ENCODE peak calls at places on chromosomes 6 and 20, in eight cellular contexts. One of them, this sample, is unnamed.

GRCh38 chr6:42453649-42454427 is 2.1 kb upstream of the TRERF1 start:
- DNase-seq in myocyte: peak; percentile 50
- DNase-seq in stimulated activated CD4-positive, alpha-beta T cell treated with anti-CD3 and anti-CD28 coated beads, TNF-alpha, amount 100 ng/mL, for 4 hours: no peak
- DNase-seq in iris pigment epithelial cell: peak; percentile 47
- DNase-seq in DMS153: peak; percentile 45
- DNase-seq in KG1: no peak
- DNase-seq in GM12865: peak; percentile 44
- DNase-seq in mesenchymal stem cell: peak; percentile 72
- DNase-seq in this sample: no peak

GRCh38 chr6:21426841-21427490 is 166.6 kb upstream of the SOX4 start:
- DNase-seq in stimulated activated CD4-positive, alpha-beta T cell treated with anti-CD3 and anti-CD28 coated beads, TNF-alpha, amount 100 ng/mL, for 4 hours: no peak
- DNase-seq in GM12865: no peak
- DNase-seq in KG1: no peak
- DNase-seq in myocyte: peak; percentile 42
- DNase-seq in mesenchymal stem cell: peak; percentile 8
- DNase-seq in iris pigment epithelial cell: peak; percentile 17
- DNase-seq in DMS153: no peak
- DNase-seq in this sample: no peak

GRCh38 chr6:2129076-2129695 is 116.2 kb downstream of the GMDS start:
- DNase-seq in myocyte: no peak
- DNase-seq in KG1: no peak
- DNase-seq in mesenchymal stem cell: no peak
- DNase-seq in stimulated activated CD4-positive, alpha-beta T cell treated with anti-CD3 and anti-CD28 coated beads, TNF-alpha, amount 100 ng/mL, for 4 hours: no peak
- DNase-seq in iris pigment epithelial cell: no peak
- DNase-seq in DMS153: no peak
- DNase-seq in GM12865: peak; percentile 83
- DNase-seq in this sample: no peak

GRCh38 chr6:145823322-145823944 is 8.8 kb upstream of the FBXO30 start:
- DNase-seq in GM12865: no peak
- DNase-seq in stimulated activated CD4-positive, alpha-beta T cell treated with anti-CD3 and anti-CD28 coated beads, TNF-alpha, amount 100 ng/mL, for 4 hours: no peak
- DNase-seq in myocyte: no peak
- DNase-seq in mesenchymal stem cell: peak; percentile 34
- DNase-seq in DMS153: no peak
- DNase-seq in iris pigment epithelial cell: no peak
- DNase-seq in KG1: no peak
- DNase-seq in this sample: no peak

GRCh38 chr6:159163901-159164370 is 5.3 kb upstream of the FNDC1 start:
- DNase-seq in GM12865: no peak
- DNase-seq in stimulated activated CD4-positive, alpha-beta T cell treated with anti-CD3 and anti-CD28 coated beads, TNF-alpha, amount 100 ng/mL, for 4 hours: no peak
- DNase-seq in iris pigment epithelial cell: peak; percentile 83
- DNase-seq in DMS153: no peak
- DNase-seq in myocyte: peak; percentile 40
- DNase-seq in mesenchymal stem cell: no peak
- DNase-seq in KG1: no peak
- DNase-seq in this sample: no peak

GRCh38 chr20:41697861-41698559 is 79.8 kb upstream of the CHD6 start:
- DNase-seq in mesenchymal stem cell: peak; percentile 42
- DNase-seq in iris pigment epithelial cell: peak; percentile 47
- DNase-seq in stimulated activated CD4-positive, alpha-beta T cell treated with anti-CD3 and anti-CD28 coated beads, TNF-alpha, amount 100 ng/mL, for 4 hours: no peak
- DNase-seq in DMS153: no peak
- DNase-seq in myocyte: peak; percentile 38
- DNase-seq in KG1: peak; percentile 19
- DNase-seq in GM12865: peak; percentile 36
- DNase-seq in this sample: peak; percentile 42

GRCh38 chr6:149459761-149460160 is 25.1 kb downstream of the ZC3H12D start:
- DNase-seq in mesenchymal stem cell: peak; percentile 43
- DNase-seq in stimulated activated CD4-positive, alpha-beta T cell treated with anti-CD3 and anti-CD28 coated beads, TNF-alpha, amount 100 ng/mL, for 4 hours: no peak
- DNase-seq in myocyte: no peak
- DNase-seq in iris pigment epithelial cell: no peak
- DNase-seq in GM12865: no peak
- DNase-seq in DMS153: no peak
- DNase-seq in KG1: no peak
- DNase-seq in this sample: no peak

GRCh38 chr20:58840816-58841538 is 9.7 kb downstream of the GNAS-AS1 start:
- DNase-seq in GM12865: no peak
- DNase-seq in DMS153: no peak
- DNase-seq in KG1: no peak
- DNase-seq in myocyte: no peak
- DNase-seq in stimulated activated CD4-positive, alpha-beta T cell treated with anti-CD3 and anti-CD28 coated beads, TNF-alpha, amount 100 ng/mL, for 4 hours: no peak
- DNase-seq in mesenchymal stem cell: no peak
- DNase-seq in iris pigment epithelial cell: no peak
- DNase-seq in this sample: no peak

GRCh38 chr20:38723982-38724602 is at the start of gene SLC32A1:
- DNase-seq in DMS153: no peak
- DNase-seq in KG1: no peak
- DNase-seq in GM12865: no peak
- DNase-seq in mesenchymal stem cell: no peak
- DNase-seq in stimulated activated CD4-positive, alpha-beta T cell treated with anti-CD3 and anti-CD28 coated beads, TNF-alpha, amount 100 ng/mL, for 4 hours: no peak
- DNase-seq in myocyte: no peak
- DNase-seq in iris pigment epithelial cell: no peak
- DNase-seq in this sample: no peak

GRCh38 chr20:52731086-52731485 is 241.1 kb upstream of the TSHZ2 start:
- DNase-seq in DMS153: peak; percentile 7
- DNase-seq in myocyte: no peak
- DNase-seq in GM12865: no peak
- DNase-seq in iris pigment epithelial cell: no peak
- DNase-seq in mesenchymal stem cell: no peak
- DNase-seq in KG1: no peak
- DNase-seq in stimulated activated CD4-positive, alpha-beta T cell treated with anti-CD3 and anti-CD28 coated beads, TNF-alpha, amount 100 ng/mL, for 4 hours: no peak
- DNase-seq in this sample: no peak

GRCh38 chr6:167139761-167140160 is 16.9 kb downstream of the CCR6 start:
- DNase-seq in DMS153: no peak
- DNase-seq in iris pigment epithelial cell: no peak
- DNase-seq in myocyte: no peak
- DNase-seq in GM12865: no peak
- DNase-seq in mesenchymal stem cell: no peak
- DNase-seq in KG1: no peak
- DNase-seq in stimulated activated CD4-positive, alpha-beta T cell treated with anti-CD3 and anti-CD28 coated beads, TNF-alpha, amount 100 ng/mL, for 4 hours: no peak
- DNase-seq in this sample: no peak

GRCh38 chr6:81818778-81819491 is 66.5 kb upstream of the TENT5A start:
- DNase-seq in GM12865: peak; percentile 55
- DNase-seq in mesenchymal stem cell: no peak
- DNase-seq in KG1: no peak
- DNase-seq in iris pigment epithelial cell: peak; percentile 8
- DNase-seq in DMS153: no peak
- DNase-seq in stimulated activated CD4-positive, alpha-beta T cell treated with anti-CD3 and anti-CD28 coated beads, TNF-alpha, amount 100 ng/mL, for 4 hours: no peak
- DNase-seq in myocyte: no peak
- DNase-seq in this sample: no peak

GRCh38 chr6:71194730-71195129 is 93.9 kb upstream of the OGFRL1 start:
- DNase-seq in iris pigment epithelial cell: peak; percentile 85
- DNase-seq in KG1: no peak
- DNase-seq in mesenchymal stem cell: peak; percentile 48
- DNase-seq in myocyte: peak; percentile 55
- DNase-seq in GM12865: no peak
- DNase-seq in DMS153: no peak
- DNase-seq in stimulated activated CD4-positive, alpha-beta T cell treated with anti-CD3 and anti-CD28 coated beads, TNF-alpha, amount 100 ng/mL, for 4 hours: no peak
- DNase-seq in this sample: no peak

GRCh38 chr20:31605031-31605901 is at the start of gene ID1:
- DNase-seq in iris pigment epithelial cell: peak; percentile 96
- DNase-seq in mesenchymal stem cell: peak; percentile 100
- DNase-seq in DMS153: peak; percentile 93
- DNase-seq in myocyte: peak; percentile 95
- DNase-seq in GM12865: peak; percentile 90
- DNase-seq in KG1: peak; percentile 78
- DNase-seq in stimulated activated CD4-positive, alpha-beta T cell treated with anti-CD3 and anti-CD28 coated beads, TNF-alpha, amount 100 ng/mL, for 4 hours: peak; percentile 87
- DNase-seq in this sample: peak; percentile 95

GRCh38 chr20:8534368-8534767 is 402.3 kb downstream of the PLCB1 start:
- DNase-seq in iris pigment epithelial cell: no peak
- DNase-seq in DMS153: no peak
- DNase-seq in mesenchymal stem cell: no peak
- DNase-seq in myocyte: no peak
- DNase-seq in KG1: no peak
- DNase-seq in GM12865: no peak
- DNase-seq in stimulated activated CD4-positive, alpha-beta T cell treated with anti-CD3 and anti-CD28 coated beads, TNF-alpha, amount 100 ng/mL, for 4 hours: no peak
- DNase-seq in this sample: no peak

GRCh38 chr6:30614843-30615218 is 2.2 kb downstream of the PPP1R10 start:
- DNase-seq in stimulated activated CD4-positive, alpha-beta T cell treated with anti-CD3 and anti-CD28 coated beads, TNF-alpha, amount 100 ng/mL, for 4 hours: peak; percentile 67
- DNase-seq in mesenchymal stem cell: peak; percentile 98
- DNase-seq in DMS153: peak; percentile 95
- DNase-seq in iris pigment epithelial cell: peak; percentile 98
- DNase-seq in GM12865: peak; percentile 98
- DNase-seq in myocyte: peak; percentile 98
- DNase-seq in KG1: peak; percentile 94
- DNase-seq in this sample: peak; percentile 74

GRCh38 chr20:50859161-50859560 is 64.3 kb downstream of the BCAS4 start:
- DNase-seq in myocyte: no peak
- DNase-seq in GM12865: no peak
- DNase-seq in iris pigment epithelial cell: no peak
- DNase-seq in stimulated activated CD4-positive, alpha-beta T cell treated with anti-CD3 and anti-CD28 coated beads, TNF-alpha, amount 100 ng/mL, for 4 hours: no peak
- DNase-seq in mesenchymal stem cell: no peak
- DNase-seq in DMS153: no peak
- DNase-seq in KG1: no peak
- DNase-seq in this sample: no peak

GRCh38 chr6:65984089-65984488 is 277.1 kb upstream of the EYS start:
- DNase-seq in DMS153: no peak
- DNase-seq in myocyte: no peak
- DNase-seq in KG1: no peak
- DNase-seq in stimulated activated CD4-positive, alpha-beta T cell treated with anti-CD3 and anti-CD28 coated beads, TNF-alpha, amount 100 ng/mL, for 4 hours: no peak
- DNase-seq in mesenchymal stem cell: no peak
- DNase-seq in GM12865: no peak
- DNase-seq in iris pigment epithelial cell: no peak
- DNase-seq in this sample: no peak

GRCh38 chr6:10582774-10583508 is 61.8 kb downstream of the GCNT2 start:
- DNase-seq in mesenchymal stem cell: no peak
- DNase-seq in stimulated activated CD4-positive, alpha-beta T cell treated with anti-CD3 and anti-CD28 coated beads, TNF-alpha, amount 100 ng/mL, for 4 hours: no peak
- DNase-seq in DMS153: peak; percentile 87
- DNase-seq in GM12865: no peak
- DNase-seq in myocyte: peak; percentile 31
- DNase-seq in iris pigment epithelial cell: no peak
- DNase-seq in KG1: no peak
- DNase-seq in this sample: peak; percentile 82

GRCh38 chr6:139165324-139165723 is 30.4 kb downstream of the HECA start:
- DNase-seq in iris pigment epithelial cell: no peak
- DNase-seq in GM12865: no peak
- DNase-seq in mesenchymal stem cell: no peak
- DNase-seq in KG1: no peak
- DNase-seq in stimulated activated CD4-positive, alpha-beta T cell treated with anti-CD3 and anti-CD28 coated beads, TNF-alpha, amount 100 ng/mL, for 4 hours: no peak
- DNase-seq in myocyte: no peak
- DNase-seq in DMS153: no peak
- DNase-seq in this sample: no peak

GRCh38 chr6:112061605-112062004 is 7.7 kb downstream of the CCN6 start:
- DNase-seq in KG1: no peak
- DNase-seq in iris pigment epithelial cell: peak; percentile 72
- DNase-seq in mesenchymal stem cell: no peak
- DNase-seq in myocyte: peak; percentile 39
- DNase-seq in DMS153: no peak
- DNase-seq in GM12865: no peak
- DNase-seq in stimulated activated CD4-positive, alpha-beta T cell treated with anti-CD3 and anti-CD28 coated beads, TNF-alpha, amount 100 ng/mL, for 4 hours: no peak
- DNase-seq in this sample: no peak

GRCh38 chr6:158279615-158280014 is 32.6 kb upstream of the TULP4 start:
- DNase-seq in DMS153: no peak
- DNase-seq in iris pigment epithelial cell: no peak
- DNase-seq in KG1: no peak
- DNase-seq in myocyte: peak; percentile 63
- DNase-seq in GM12865: no peak
- DNase-seq in mesenchymal stem cell: no peak
- DNase-seq in stimulated activated CD4-positive, alpha-beta T cell treated with anti-CD3 and anti-CD28 coated beads, TNF-alpha, amount 100 ng/mL, for 4 hours: no peak
- DNase-seq in this sample: no peak

GRCh38 chr6:41191569-41191968 is 9.4 kb downstream of the TREML2 start:
- DNase-seq in GM12865: peak; percentile 61
- DNase-seq in stimulated activated CD4-positive, alpha-beta T cell treated with anti-CD3 and anti-CD28 coated beads, TNF-alpha, amount 100 ng/mL, for 4 hours: no peak
- DNase-seq in mesenchymal stem cell: peak; percentile 14
- DNase-seq in myocyte: peak; percentile 28
- DNase-seq in iris pigment epithelial cell: peak; percentile 35
- DNase-seq in DMS153: no peak
- DNase-seq in KG1: no peak
- DNase-seq in this sample: no peak

GRCh38 chr6:41509596-41509995 is 36.6 kb upstream of the FOXP4 start:
- DNase-seq in GM12865: no peak
- DNase-seq in DMS153: no peak
- DNase-seq in KG1: no peak
- DNase-seq in iris pigment epithelial cell: no peak
- DNase-seq in myocyte: no peak
- DNase-seq in stimulated activated CD4-positive, alpha-beta T cell treated with anti-CD3 and anti-CD28 coated beads, TNF-alpha, amount 100 ng/mL, for 4 hours: no peak
- DNase-seq in mesenchymal stem cell: no peak
- DNase-seq in this sample: no peak

GRCh38 chr6:429515-430121 is 38.1 kb downstream of the IRF4 start:
- DNase-seq in GM12865: no peak
- DNase-seq in KG1: no peak
- DNase-seq in DMS153: no peak
- DNase-seq in myocyte: peak; percentile 32
- DNase-seq in iris pigment epithelial cell: no peak
- DNase-seq in mesenchymal stem cell: no peak
- DNase-seq in stimulated activated CD4-positive, alpha-beta T cell treated with anti-CD3 and anti-CD28 coated beads, TNF-alpha, amount 100 ng/mL, for 4 hours: no peak
- DNase-seq in this sample: no peak

GRCh38 chr20:11158146-11158545 is 484.3 kb upstream of the JAG1 start:
- DNase-seq in KG1: no peak
- DNase-seq in DMS153: no peak
- DNase-seq in stimulated activated CD4-positive, alpha-beta T cell treated with anti-CD3 and anti-CD28 coated beads, TNF-alpha, amount 100 ng/mL, for 4 hours: no peak
- DNase-seq in myocyte: no peak
- DNase-seq in GM12865: no peak
- DNase-seq in mesenchymal stem cell: no peak
- DNase-seq in iris pigment epithelial cell: no peak
- DNase-seq in this sample: no peak

GRCh38 chr6:43070028-43070632 is 6.0 kb upstream of the PTK7 start:
- DNase-seq in mesenchymal stem cell: peak; percentile 72
- DNase-seq in KG1: no peak
- DNase-seq in stimulated activated CD4-positive, alpha-beta T cell treated with anti-CD3 and anti-CD28 coated beads, TNF-alpha, amount 100 ng/mL, for 4 hours: no peak
- DNase-seq in DMS153: peak; percentile 23
- DNase-seq in myocyte: peak; percentile 59
- DNase-seq in GM12865: peak; percentile 69
- DNase-seq in iris pigment epithelial cell: peak; percentile 67
- DNase-seq in this sample: peak; percentile 16

GRCh38 chr6:49606696-49607390 is 29.8 kb downstream of the RHAG start:
- DNase-seq in KG1: peak; percentile 85
- DNase-seq in GM12865: peak; percentile 75
- DNase-seq in myocyte: peak; percentile 96
- DNase-seq in stimulated activated CD4-positive, alpha-beta T cell treated with anti-CD3 and anti-CD28 coated beads, TNF-alpha, amount 100 ng/mL, for 4 hours: no peak
- DNase-seq in DMS153: peak; percentile 89
- DNase-seq in mesenchymal stem cell: peak; percentile 87
- DNase-seq in iris pigment epithelial cell: peak; percentile 76
- DNase-seq in this sample: peak; percentile 85

GRCh38 chr6:112939543-112939942 is 592.4 kb downstream of the RFPL4B start:
- DNase-seq in stimulated activated CD4-positive, alpha-beta T cell treated with anti-CD3 and anti-CD28 coated beads, TNF-alpha, amount 100 ng/mL, for 4 hours: no peak
- DNase-seq in GM12865: no peak
- DNase-seq in KG1: no peak
- DNase-seq in myocyte: peak; percentile 58
- DNase-seq in iris pigment epithelial cell: no peak
- DNase-seq in DMS153: peak; percentile 56
- DNase-seq in mesenchymal stem cell: no peak
- DNase-seq in this sample: peak; percentile 46

GRCh38 chr20:44028868-44029847 is 114.5 kb downstream of the TOX2 start:
- DNase-seq in GM12865: peak; percentile 88
- DNase-seq in myocyte: no peak
- DNase-seq in stimulated activated CD4-positive, alpha-beta T cell treated with anti-CD3 and anti-CD28 coated beads, TNF-alpha, amount 100 ng/mL, for 4 hours: no peak
- DNase-seq in DMS153: no peak
- DNase-seq in mesenchymal stem cell: no peak
- DNase-seq in iris pigment epithelial cell: no peak
- DNase-seq in KG1: no peak
- DNase-seq in this sample: no peak

GRCh38 chr6:563863-564262 is 93.0 kb downstream of the HUS1B start:
- DNase-seq in KG1: no peak
- DNase-seq in myocyte: no peak
- DNase-seq in stimulated activated CD4-positive, alpha-beta T cell treated with anti-CD3 and anti-CD28 coated beads, TNF-alpha, amount 100 ng/mL, for 4 hours: no peak
- DNase-seq in iris pigment epithelial cell: no peak
- DNase-seq in GM12865: no peak
- DNase-seq in DMS153: no peak
- DNase-seq in mesenchymal stem cell: no peak
- DNase-seq in this sample: no peak

GRCh38 chr6:46964716-46965519 is 43.2 kb upstream of the ADGRF5 start:
- DNase-seq in myocyte: peak; percentile 14
- DNase-seq in DMS153: no peak
- DNase-seq in iris pigment epithelial cell: peak; percentile 2
- DNase-seq in mesenchymal stem cell: no peak
- DNase-seq in stimulated activated CD4-positive, alpha-beta T cell treated with anti-CD3 and anti-CD28 coated beads, TNF-alpha, amount 100 ng/mL, for 4 hours: no peak
- DNase-seq in GM12865: no peak
- DNase-seq in KG1: no peak
- DNase-seq in this sample: no peak

GRCh38 chr6:140433072-140433471 is 1058.6 kb upstream of the CITED2 start:
- DNase-seq in stimulated activated CD4-positive, alpha-beta T cell treated with anti-CD3 and anti-CD28 coated beads, TNF-alpha, amount 100 ng/mL, for 4 hours: no peak
- DNase-seq in iris pigment epithelial cell: no peak
- DNase-seq in myocyte: no peak
- DNase-seq in GM12865: no peak
- DNase-seq in DMS153: no peak
- DNase-seq in mesenchymal stem cell: no peak
- DNase-seq in KG1: no peak
- DNase-seq in this sample: no peak

GRCh38 chr6:12602951-12603710 is 113.4 kb upstream of the PHACTR1 start:
- DNase-seq in iris pigment epithelial cell: peak; percentile 58
- DNase-seq in DMS153: no peak
- DNase-seq in myocyte: peak; percentile 59
- DNase-seq in GM12865: peak; percentile 64
- DNase-seq in KG1: no peak
- DNase-seq in mesenchymal stem cell: peak; percentile 63
- DNase-seq in stimulated activated CD4-positive, alpha-beta T cell treated with anti-CD3 and anti-CD28 coated beads, TNF-alpha, amount 100 ng/mL, for 4 hours: no peak
- DNase-seq in this sample: no peak